ENCODE peak calls at places on chromosomes 3 and 15, in seven cellular contexts. L is aorta; Q is uterus; Y is sigmoid colon; V is psoas muscle; K is fibroblast of the aortic adventitia; N is stimulated activated CD8-positive, alpha-beta memory T cell treated with anti-CD3 and anti-CD28 coated beads, Interleukin-12 subunit alpha, Interleukin-12 subunit beta, amount 100 ng/mL, for 4 hours. R is an unnamed sample.

GRCh38 chr3:112035241-112035640 is 705 bp downstream of the TMPRSS7 start:
- DNase-seq in L (no peak), Q (no peak), Y (no peak), V (no peak), K (no peak), N (no peak), R (no peak)

GRCh38 chr3:77323616-77324015 is 283.7 kb downstream of the ROBO2 start:
- DNase-seq in L (no peak), Q (no peak), Y (no peak), V (no peak), K (no peak), N (no peak), R (no peak)

GRCh38 chr3:62527484-62527883 is 154.1 kb upstream of the FEZF2 start:
- DNase-seq in L (no peak), Q (no peak), Y (no peak), V (no peak), K (no peak), N (no peak), R (no peak)

GRCh38 chr3:183142199-183142598 is 20.3 kb downstream of the LAMP3 start:
- DNase-seq in L (no peak), Q (no peak), Y (no peak), V (no peak), K (no peak), N (no peak), R (no peak)

GRCh38 chr3:195893516-195893915 is 14.8 kb downstream of the TNK2 start:
- DNase-seq in L (no peak), Q (no peak), Y (no peak), V (peak; percentile 36), K (no peak), N (no peak), R (no peak)

GRCh38 chr3:126440709-126440995 is 35.0 kb downstream of the ZXDC start:
- DNase-seq in L (no peak), Q (peak; percentile 3), Y (peak; percentile 51), V (no peak), K (no peak), N (no peak), R (peak; percentile 35)

GRCh38 chr3:9067352-9067975 is 104.2 kb upstream of the RAD18 start:
- DNase-seq in L (no peak), Q (peak; percentile 61), Y (peak; percentile 67), V (peak; percentile 33), K (peak; percentile 79), N (no peak), R (no peak)

GRCh38 chr15:80343610-80344009 is 60.6 kb upstream of the ARNT2 start:
- DNase-seq in L (no peak), Q (peak; percentile 37), Y (no peak), V (no peak), K (peak; percentile 94), N (no peak), R (peak; percentile 61)

GRCh38 chr3:117165611-117166051 is 456.1 kb downstream of the TUSC7 start:
- DNase-seq in L (no peak), Q (no peak), Y (no peak), V (no peak), K (no peak), N (no peak), R (no peak)

GRCh38 chr15:90192961-90193786 is 8.0 kb upstream of the SEMA4B start:
- DNase-seq in L (peak; percentile 61), Q (no peak), Y (peak; percentile 92), V (no peak), K (no peak), N (no peak), R (peak; percentile 10)

GRCh38 chr15:40925495-40925862 is 3.7 kb upstream of the DLL4 start:
- DNase-seq in L (no peak), Q (no peak), Y (no peak), V (no peak), K (no peak), N (no peak), R (no peak)

GRCh38 chr3:111831840-111832239 is 27.2 kb upstream of the PHLDB2 start:
- DNase-seq in L (no peak), Q (no peak), Y (no peak), V (no peak), K (peak; percentile 67), N (no peak), R (no peak)

GRCh38 chr3:162984752-162985151 is 1488.1 kb downstream of the OTOL1 start:
- DNase-seq in L (no peak), Q (no peak), Y (no peak), V (no peak), K (no peak), N (no peak), R (no peak)

GRCh38 chr3:65650247-65650646 is 388.5 kb downstream of the MAGI1 start:
- DNase-seq in L (no peak), Q (no peak), Y (no peak), V (no peak), K (no peak), N (no peak), R (no peak)

GRCh38 chr3:27147215-27147614 is 222.0 kb downstream of the NEK10 start:
- DNase-seq in L (no peak), Q (no peak), Y (no peak), V (no peak), K (peak; percentile 19), N (no peak), R (no peak)

GRCh38 chr3:125479091-125479490 is 40.9 kb downstream of the SNX4 start:
- DNase-seq in L (no peak), Q (no peak), Y (no peak), V (no peak), K (no peak), N (no peak), R (no peak)

GRCh38 chr15:69939513-69940440 is 157.9 kb downstream of the TLE3 start:
- DNase-seq in L (no peak), Q (no peak), Y (no peak), V (no peak), K (no peak), N (no peak), R (no peak)

GRCh38 chr3:30626443-30627181 is 20.2 kb downstream of the TGFBR2 start:
- DNase-seq in L (no peak), Q (no peak), Y (no peak), V (no peak), K (peak; percentile 85), N (no peak), R (no peak)

GRCh38 chr3:70861855-70862254 is 549.4 kb upstream of the MDFIC2 start:
- DNase-seq in L (no peak), Q (no peak), Y (no peak), V (no peak), K (peak; percentile 89), N (no peak), R (no peak)

GRCh38 chr3:170010498-170010897 is 27.3 kb upstream of the GPR160 start:
- DNase-seq in L (no peak), Q (no peak), Y (no peak), V (no peak), K (no peak), N (no peak), R (no peak)

GRCh38 chr3:159828542-159828943 is 160.1 kb upstream of the IL12A start:
- DNase-seq in L (no peak), Q (no peak), Y (no peak), V (no peak), K (peak; percentile 85), N (no peak), R (no peak)

GRCh38 chr3:32733631-32734229 is 48.7 kb downstream of the CNOT10 start:
- DNase-seq in L (no peak), Q (no peak), Y (no peak), V (no peak), K (peak; percentile 59), N (no peak), R (no peak)

GRCh38 chr15:83516935-83517334 is 69.8 kb downstream of the SH3GL3 start:
- DNase-seq in L (no peak), Q (no peak), Y (no peak), V (no peak), K (peak; percentile 24), N (no peak), R (no peak)

GRCh38 chr15:37015025-37015424 is 85.3 kb downstream of the MEIS2 start:
- DNase-seq in L (peak; percentile 52), Q (no peak), Y (no peak), V (no peak), K (peak; percentile 80), N (no peak), R (no peak)

GRCh38 chr3:16357191-16357590 is 92.2 kb downstream of the OXNAD1 start:
- DNase-seq in L (no peak), Q (no peak), Y (no peak), V (no peak), K (peak; percentile 8), N (no peak), R (no peak)

GRCh38 chr3:40582401-40583027 is 57.8 kb downstream of the ZNF621 start:
- DNase-seq in L (no peak), Q (no peak), Y (no peak), V (no peak), K (no peak), N (no peak), R (no peak)

GRCh38 chr3:139323146-139323545 is 20.7 kb upstream of the MRPS22 start:
- DNase-seq in L (no peak), Q (no peak), Y (no peak), V (no peak), K (no peak), N (no peak), R (no peak)

GRCh38 chr3:185813691-185814215 is 11.1 kb downstream of the IGF2BP2 start:
- DNase-seq in L (no peak), Q (no peak), Y (no peak), V (no peak), K (peak; percentile 42), N (no peak), R (no peak)

GRCh38 chr3:57060089-57060829 is at the start of gene SPATA12:
- DNase-seq in L (peak; percentile 87), Q (peak; percentile 36), Y (peak; percentile 92), V (peak; percentile 64), K (peak; percentile 88), N (no peak), R (peak; percentile 90)

GRCh38 chr15:52050416-52050815 is 31.4 kb downstream of the MAPK6 start:
- DNase-seq in L (no peak), Q (no peak), Y (no peak), V (no peak), K (peak; percentile 33), N (no peak), R (no peak)

R was measured in left lung.